ENCODE peak calls at places on chromosomes 5 and 9, in seven cellular contexts. C, G, P, K, V, Z and O are unnamed samples.

GRCh38 chr5:168300377-168301182 is 9.1 kb downstream of the WWC1 start:
- DNase-seq in G (no peak), P (no peak), K (no peak), Z (no peak), V (peak; percentile 34), C (no peak), O (no peak)

GRCh38 chr5:106361905-106362304 is 1308.8 kb downstream of the EFNA5 start:
- DNase-seq in C (no peak), Z (no peak), K (no peak), G (no peak), P (no peak), V (no peak), O (no peak)

GRCh38 chr5:84378961-84379360 is 5.7 kb downstream of the EDIL3 start:
- DNase-seq in G (no peak), P (no peak), Z (no peak), K (no peak), V (peak; percentile 90), C (no peak), O (peak; percentile 77)

GRCh38 chr5:98568336-98568735 is 205.1 kb upstream of the RGMB start:
- DNase-seq in C (no peak), K (no peak), V (peak; percentile 51), Z (no peak), P (no peak), G (no peak), O (peak; percentile 27)

GRCh38 chr5:125026900-125027731 is 280.7 kb upstream of the ZNF608 start:
- DNase-seq in V (peak; percentile 65), C (peak; percentile 44), Z (no peak), K (no peak), P (peak; percentile 54), G (no peak), O (no peak)

GRCh38 chr5:136012041-136012804 is 16.6 kb upstream of the TGFBI start:
- DNase-seq in C (no peak), Z (no peak), K (no peak), G (no peak), P (no peak), V (peak; percentile 78), O (no peak)

GRCh38 chr5:172659909-172660628 is 19.0 kb downstream of the NEURL1B start:
- DNase-seq in C (peak; percentile 72), V (peak; percentile 91), K (no peak), Z (peak; percentile 88), G (peak; percentile 93), P (peak; percentile 92), O (peak; percentile 87)

GRCh38 chr5:155004138-155004744 is 9.3 kb upstream of the KIF4B start:
- DNase-seq in K (no peak), P (no peak), V (no peak), G (peak; percentile 4), C (no peak), Z (peak; percentile 34), O (no peak)

GRCh38 chr5:157612071-157612476 is 36.5 kb upstream of the ADAM19 start:
- DNase-seq in Z (no peak), P (no peak), K (no peak), C (no peak), G (no peak), V (peak; percentile 67), O (no peak)

GRCh38 chr5:157612581-157612980 is 37.0 kb upstream of the ADAM19 start:
- DNase-seq in V (no peak), K (no peak), C (no peak), Z (no peak), G (no peak), P (no peak), O (no peak)

GRCh38 chr5:157613385-157614245 is 38.0 kb upstream of the ADAM19 start:
- DNase-seq in P (no peak), Z (no peak), C (no peak), G (no peak), K (no peak), V (peak; percentile 43), O (no peak)

GRCh38 chr5:157610990-157611389 is 35.4 kb upstream of the ADAM19 start:
- DNase-seq in Z (no peak), C (no peak), K (no peak), V (peak; percentile 24), P (no peak), G (no peak), O (no peak)

DNA sequence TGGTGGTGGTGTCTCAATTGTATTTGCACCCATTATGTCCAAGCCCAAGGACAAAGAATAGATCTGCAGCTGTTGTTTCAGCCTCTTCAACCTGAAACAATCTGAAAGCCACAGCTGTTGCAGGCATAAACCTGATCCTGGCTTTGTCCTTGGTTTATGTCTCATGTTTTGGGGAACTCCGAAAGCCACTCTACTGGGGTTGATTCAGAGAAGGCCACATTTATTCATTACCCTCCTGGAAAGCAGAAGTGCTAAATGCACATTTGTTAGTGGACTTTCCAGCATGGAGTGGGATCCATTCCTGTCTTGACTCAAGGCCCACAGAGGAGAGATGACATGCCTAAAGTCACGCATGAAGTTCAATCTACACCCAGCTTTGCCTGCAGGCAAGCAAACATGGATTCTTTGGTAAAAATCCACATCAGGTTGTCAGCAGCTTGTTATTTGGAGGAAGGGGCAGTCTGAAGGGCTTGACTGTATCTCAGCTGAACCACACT is 36.0 kb upstream of the ADAM19 start:
- DNase-seq in V (no peak), P (no peak), G (no peak), K (no peak), C (no peak), Z (no peak), O (no peak)
- H3K27ac ChIP-seq in V (no peak overlapping the region), P (no peak overlapping the region), G (no peak overlapping the region), K (peak overlapping the region; percentile 12), C (no peak overlapping the region), Z (no peak overlapping the region), O (no peak overlapping the region)

DNA sequence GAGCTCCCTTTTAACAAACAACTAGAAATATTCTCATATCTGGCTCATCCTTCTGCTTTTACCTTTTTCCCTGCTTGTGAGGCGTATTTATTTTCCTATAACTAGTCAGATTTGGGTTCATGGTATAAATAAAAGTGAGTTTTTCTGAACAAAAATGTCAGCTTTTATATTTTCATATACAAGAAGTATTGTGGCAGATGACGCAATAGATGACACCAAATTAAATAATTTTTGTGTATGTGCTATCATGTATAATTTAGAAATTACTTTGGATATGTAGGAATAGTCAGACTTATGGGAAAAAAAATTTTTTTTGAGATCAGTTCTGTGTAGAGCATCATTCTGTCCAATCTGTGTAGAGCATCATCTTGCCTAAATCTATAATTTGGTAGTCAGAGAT is 45.7 kb upstream of the SLC27A6 start:
- DNase-seq in P (no peak), V (no peak), C (no peak), G (no peak), K (no peak), Z (no peak), O (no peak)
- H3K4me3 ChIP-seq in P (no peak overlapping the region), V (no peak overlapping the region), C (no peak overlapping the region), G (no peak overlapping the region), K (no peak overlapping the region), Z (no peak overlapping the region), O (no peak overlapping the region)

GRCh38 chr5:134758504-134759341 is at the start of gene DDX46:
- DNase-seq in G (peak; percentile 93), K (peak; percentile 90), C (peak; percentile 93), Z (peak; percentile 98), P (peak; percentile 97), V (peak; percentile 91), O (peak; percentile 91)
- H3K27ac ChIP-seq in G (peak within 1 kb of the TSS; percentile 63), K (peak within 1 kb of the TSS; percentile 78), C (peak within 1 kb of the TSS; percentile 34), Z (peak within 1 kb of the TSS; percentile 83), P (peak within 1 kb of the TSS; percentile 20), V (peak within 1 kb of the TSS; percentile 93), O (peak within 1 kb of the TSS; percentile 68)

GRCh38 chr5:157352756-157353340 is 86.9 kb downstream of the CYFIP2 start:
- DNase-seq in Z (no peak), G (no peak), K (no peak), C (no peak), P (no peak), V (no peak), O (no peak)
- H3K4me3 ChIP-seq in Z (no peak overlapping the region), G (no peak overlapping the region), K (no peak overlapping the region), C (no peak overlapping the region), P (no peak overlapping the region), V (no peak overlapping the region), O (no peak overlapping the region)

DNA sequence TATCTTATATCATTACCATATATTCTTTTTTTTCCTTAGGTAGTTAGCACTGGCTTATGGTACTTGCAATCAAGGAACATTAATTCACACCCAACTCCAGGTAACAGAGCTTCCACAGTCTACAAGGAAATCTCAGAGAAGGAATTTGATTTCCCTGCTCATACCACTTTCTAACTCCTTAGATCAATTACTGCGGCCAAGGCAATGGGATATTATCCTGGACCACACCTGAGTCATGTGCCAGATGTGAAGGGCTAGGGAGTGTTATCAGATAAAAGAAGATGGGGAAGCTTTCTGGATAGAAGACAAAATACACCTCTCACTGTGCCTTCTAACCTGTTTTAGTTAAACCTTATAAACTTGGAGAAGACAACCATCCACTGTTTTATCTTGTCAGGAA is 181.2 kb downstream of the CCDC192 start:
- DNase-seq in Z (no peak), G (no peak), C (no peak), V (no peak), P (peak; percentile 56), K (no peak), O (no peak)
- H3K27ac ChIP-seq in Z (no peak overlapping the region), G (peak overlapping the region; percentile 58), C (no peak overlapping the region), V (no peak overlapping the region), P (peak overlapping the region; percentile 44), K (no peak overlapping the region), O (no peak overlapping the region)

GRCh38 chr9:116151966-116152381 is 1.6 kb upstream of the PAPPA start:
- DNase-seq in C (no peak), K (no peak), G (no peak), V (peak; percentile 93), P (no peak), Z (no peak), O (peak; percentile 86)
- H3K4me3 ChIP-seq in C (no peak overlapping the region), K (no peak overlapping the region), G (no peak overlapping the region), V (no peak overlapping the region), P (no peak overlapping the region), Z (no peak overlapping the region), O (no peak overlapping the region)

GRCh38 chr9:114367406-114367805 is 20.4 kb downstream of the AKNA start:
- DNase-seq in Z (no peak), C (no peak), K (no peak), G (no peak), V (no peak), P (no peak), O (no peak)
- H3K27ac ChIP-seq in Z (peak overlapping the region; percentile 85), C (peak overlapping the region; percentile 82), K (peak overlapping the region; percentile 68), G (no peak overlapping the region), V (no peak overlapping the region), P (peak overlapping the region; percentile 50), O (no peak overlapping the region)

DNA sequence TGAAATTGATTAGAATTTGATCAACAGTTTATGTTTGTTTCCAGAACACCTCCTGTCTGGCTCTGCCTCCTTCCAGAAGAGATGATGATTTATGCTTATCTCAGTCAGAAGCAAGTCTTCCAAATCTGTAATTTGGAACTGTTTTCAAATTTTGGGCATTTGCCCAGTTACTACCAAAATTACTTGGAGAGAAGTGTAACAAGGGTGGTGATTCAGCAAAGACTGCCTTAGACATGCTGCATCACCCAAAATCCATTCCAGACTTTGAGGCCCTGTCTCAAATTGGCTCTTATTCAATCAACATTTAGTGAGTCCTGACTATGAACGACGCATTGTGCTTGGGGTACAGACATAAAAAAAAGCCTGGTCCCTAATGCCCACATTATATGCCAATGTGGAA is 89.4 kb downstream of the SH3TC2 start:
- DNase-seq in C (no peak), V (peak; percentile 33), K (no peak), Z (no peak), P (no peak), G (no peak), O (no peak)
- H3K4me3 ChIP-seq in C (no peak overlapping the region), V (no peak overlapping the region), K (no peak overlapping the region), Z (no peak overlapping the region), P (no peak overlapping the region), G (no peak overlapping the region), O (no peak overlapping the region)